ENCODE peak calls at places on chromosomes 7 and 10, in seven cellular contexts. One of them, this sample, is unnamed.
A peak's percentile ranks its signal among the peaks of the same experiment; 100 is the strongest.

GRCh38 chr7:82926477-82926876 is 236.2 kb downstream of the PCLO start:
- DNase-seq in H7: no peak
- DNase-seq in sciatic nerve: no peak
- DNase-seq in amniotic stem cell: no peak
- DNase-seq in stimulated activated CD8-positive, alpha-beta memory T cell treated with anti-CD3 and anti-CD28 coated beads, Interleukin-4, amount 100 ng/mL, for 1 hour: no peak
- DNase-seq in GM04504: no peak
- DNase-seq in fibroblast of villous mesenchyme: no peak
- DNase-seq in this sample: no peak

GRCh38 chr10:21831986-21832735 is 171.4 kb downstream of the DNAJC1 start:
- DNase-seq in H7: no peak
- DNase-seq in sciatic nerve: no peak
- DNase-seq in amniotic stem cell: no peak
- DNase-seq in stimulated activated CD8-positive, alpha-beta memory T cell treated with anti-CD3 and anti-CD28 coated beads, Interleukin-4, amount 100 ng/mL, for 1 hour: no peak
- DNase-seq in GM04504: peak; percentile 15
- DNase-seq in fibroblast of villous mesenchyme: peak; percentile 50
- DNase-seq in this sample: no peak

GRCh38 chr10:22911889-22912762 is 15.7 kb upstream of the ARMC3 start:
- DNase-seq in H7: no peak
- DNase-seq in sciatic nerve: no peak
- DNase-seq in amniotic stem cell: no peak
- DNase-seq in stimulated activated CD8-positive, alpha-beta memory T cell treated with anti-CD3 and anti-CD28 coated beads, Interleukin-4, amount 100 ng/mL, for 1 hour: no peak
- DNase-seq in GM04504: no peak
- DNase-seq in fibroblast of villous mesenchyme: peak; percentile 64
- DNase-seq in this sample: no peak

GRCh38 chr7:133528796-133529195 is 275.9 kb downstream of the EXOC4 start:
- DNase-seq in H7: no peak
- DNase-seq in sciatic nerve: no peak
- DNase-seq in amniotic stem cell: no peak
- DNase-seq in stimulated activated CD8-positive, alpha-beta memory T cell treated with anti-CD3 and anti-CD28 coated beads, Interleukin-4, amount 100 ng/mL, for 1 hour: no peak
- DNase-seq in GM04504: no peak
- DNase-seq in fibroblast of villous mesenchyme: no peak
- DNase-seq in this sample: no peak

GRCh38 chr7:157347217-157347904 is 10.6 kb downstream of the DNAJB6 start:
- DNase-seq in H7: no peak
- DNase-seq in sciatic nerve: no peak
- DNase-seq in amniotic stem cell: peak; percentile 15
- DNase-seq in stimulated activated CD8-positive, alpha-beta memory T cell treated with anti-CD3 and anti-CD28 coated beads, Interleukin-4, amount 100 ng/mL, for 1 hour: no peak
- DNase-seq in GM04504: peak; percentile 73
- DNase-seq in fibroblast of villous mesenchyme: peak; percentile 65
- DNase-seq in this sample: no peak

GRCh38 chr10:24674892-24675632 is 48.6 kb downstream of the ARHGAP21 start:
- DNase-seq in H7: no peak
- DNase-seq in sciatic nerve: no peak
- DNase-seq in amniotic stem cell: no peak
- DNase-seq in stimulated activated CD8-positive, alpha-beta memory T cell treated with anti-CD3 and anti-CD28 coated beads, Interleukin-4, amount 100 ng/mL, for 1 hour: no peak
- DNase-seq in GM04504: no peak
- DNase-seq in fibroblast of villous mesenchyme: no peak
- DNase-seq in this sample: no peak

GRCh38 chr10:101775273-101776131 is at the start of gene FGF8:
- DNase-seq in H7: peak; percentile 80
- DNase-seq in sciatic nerve: no peak
- DNase-seq in amniotic stem cell: no peak
- DNase-seq in stimulated activated CD8-positive, alpha-beta memory T cell treated with anti-CD3 and anti-CD28 coated beads, Interleukin-4, amount 100 ng/mL, for 1 hour: no peak
- DNase-seq in GM04504: no peak
- DNase-seq in fibroblast of villous mesenchyme: no peak
- DNase-seq in this sample: no peak

GRCh38 chr10:94224656-94225055 is 138.1 kb downstream of the NOC3L start:
- DNase-seq in H7: no peak
- DNase-seq in sciatic nerve: no peak
- DNase-seq in amniotic stem cell: no peak
- DNase-seq in stimulated activated CD8-positive, alpha-beta memory T cell treated with anti-CD3 and anti-CD28 coated beads, Interleukin-4, amount 100 ng/mL, for 1 hour: no peak
- DNase-seq in GM04504: no peak
- DNase-seq in fibroblast of villous mesenchyme: no peak
- DNase-seq in this sample: no peak

GRCh38 chr7:155816996-155817395 is 4.7 kb upstream of the SHH start:
- DNase-seq in H7: peak; percentile 31
- DNase-seq in sciatic nerve: no peak
- DNase-seq in amniotic stem cell: no peak
- DNase-seq in stimulated activated CD8-positive, alpha-beta memory T cell treated with anti-CD3 and anti-CD28 coated beads, Interleukin-4, amount 100 ng/mL, for 1 hour: no peak
- DNase-seq in GM04504: no peak
- DNase-seq in fibroblast of villous mesenchyme: no peak
- DNase-seq in this sample: no peak

GRCh38 chr7:131501422-131501821 is 55.0 kb downstream of the PODXL start:
- DNase-seq in H7: no peak
- DNase-seq in sciatic nerve: no peak
- DNase-seq in amniotic stem cell: no peak
- DNase-seq in stimulated activated CD8-positive, alpha-beta memory T cell treated with anti-CD3 and anti-CD28 coated beads, Interleukin-4, amount 100 ng/mL, for 1 hour: no peak
- DNase-seq in GM04504: peak; percentile 42
- DNase-seq in fibroblast of villous mesenchyme: peak; percentile 83
- DNase-seq in this sample: no peak

GRCh38 chr7:25117226-25118047 is 7.6 kb downstream of the CYCS start:
- DNase-seq in H7: no peak
- DNase-seq in sciatic nerve: no peak
- DNase-seq in amniotic stem cell: no peak
- DNase-seq in stimulated activated CD8-positive, alpha-beta memory T cell treated with anti-CD3 and anti-CD28 coated beads, Interleukin-4, amount 100 ng/mL, for 1 hour: no peak
- DNase-seq in GM04504: no peak
- DNase-seq in fibroblast of villous mesenchyme: no peak
- DNase-seq in this sample: no peak

This sample was measured in posterior cingulate gyrus.